ENCODE peak calls at places on chromosomes 11 and 22, in eight cellular contexts. R is HTR-8/SVneo; J is body of pancreas; G is activated naive CD8-positive, alpha-beta T cell treated with anti-CD3 and anti-CD28 coated beads for 36 hours; I is B cell; D is H7; E is activated naive CD4-positive, alpha-beta T cell treated with anti-CD3 and anti-CD28 coated beads, Interleukin-2, amount 50 U/mL, for 72 hours; W is mucosa of gallbladder. U is an unnamed sample.

GRCh38 chr11:71447791-71448256 is 369 bp downstream of the DHCR7 start:
- DNase-seq in R (peak), J (peak), G (peak), I (no peak), D (peak), E (peak), W (peak), U (no peak)

GRCh38 chr22:42719133-42719532 is 1.5 kb downstream of the A4GALT start:
- DNase-seq in R (no peak), J (no peak), G (no peak), I (peak), D (no peak), E (no peak), W (no peak), U (no peak)

GRCh38 chr11:72787262-72788104 is 6.4 kb downstream of the STARD10 start:
- DNase-seq in R (no peak), J (peak), G (peak), I (no peak), D (peak), E (no peak), W (peak), U (peak)

GRCh38 chr22:44002324-44002723 is 21.8 kb upstream of the PARVB start:
- DNase-seq in R (no peak), J (no peak), G (no peak), I (no peak), D (no peak), E (no peak), W (no peak), U (no peak)

GRCh38 chr11:45264839-45265515 is 21.2 kb downstream of the SYT13 start:
- DNase-seq in R (peak), J (no peak), G (no peak), I (no peak), D (no peak), E (no peak), W (no peak), U (no peak)

GRCh38 chr22:29524440-29525191 is 28.9 kb downstream of the THOC5 start:
- DNase-seq in R (peak), J (peak), G (peak), I (peak), D (peak), E (peak), W (peak), U (no peak)

GRCh38 chr22:35103756-35104155 is 37.8 kb downstream of the ISX start:
- DNase-seq in R (no peak), J (no peak), G (no peak), I (no peak), D (no peak), E (no peak), W (no peak), U (no peak)

GRCh38 chr11:3147257-3147619 is 17.9 kb downstream of the OSBPL5 start:
- DNase-seq in R (no peak), J (no peak), G (no peak), I (no peak), D (no peak), E (no peak), W (no peak), U (no peak)

GRCh38 chr11:115944596-115944995 is 440.4 kb upstream of the CADM1 start:
- DNase-seq in R (no peak), J (no peak), G (no peak), I (no peak), D (no peak), E (no peak), W (no peak), U (no peak)

GRCh38 chr11:47523491-47524199 is 29.3 kb downstream of the CELF1 start:
- DNase-seq in R (peak), J (peak), G (no peak), I (peak), D (peak), E (peak), W (peak), U (no peak)

GRCh38 chr11:10709299-10710086 is 15.9 kb upstream of the IRAG1 start:
- DNase-seq in R (no peak), J (no peak), G (no peak), I (no peak), D (no peak), E (no peak), W (no peak), U (no peak)

GRCh38 chr11:100748153-100748552 is 61.1 kb downstream of the ARHGAP42 start:
- DNase-seq in R (no peak), J (no peak), G (no peak), I (no peak), D (no peak), E (no peak), W (no peak), U (no peak)

GRCh38 chr11:130726234-130726559 is 190.1 kb downstream of the SNX19 start:
- DNase-seq in R (no peak), J (no peak), G (no peak), I (no peak), D (no peak), E (no peak), W (peak), U (no peak)

GRCh38 chr22:22061085-22062077 is 78.8 kb upstream of the TOP3B start:
- DNase-seq in R (no peak), J (peak), G (no peak), I (no peak), D (no peak), E (no peak), W (peak), U (peak)

GRCh38 chr11:67545280-67545679 is 22.0 kb upstream of the CABP2 start:
- DNase-seq in R (no peak), J (peak), G (no peak), I (no peak), D (peak), E (no peak), W (no peak), U (no peak)

GRCh38 chr11:26187639-26188038 is 144.3 kb upstream of the ANO3 start:
- DNase-seq in R (peak), J (peak), G (no peak), I (no peak), D (no peak), E (no peak), W (no peak), U (no peak)

GRCh38 chr11:120137611-120138521 is at the start of gene TRIM29:
- DNase-seq in R (no peak), J (peak), G (no peak), I (no peak), D (peak), E (no peak), W (peak), U (no peak)

GRCh38 chr11:109851780-109852390 is 241.3 kb upstream of the ZC3H12C start:
- DNase-seq in R (no peak), J (no peak), G (no peak), I (no peak), D (no peak), E (no peak), W (no peak), U (no peak)

GRCh38 chr22:20180245-20180630 is 29.4 kb upstream of the CCDC188 start:
- DNase-seq in R (no peak), J (no peak), G (no peak), I (no peak), D (peak), E (no peak), W (no peak), U (no peak)

GRCh38 chr22:49205401-49205800 is 622.3 kb downstream of the BRD1 start:
- DNase-seq in R (no peak), J (no peak), G (no peak), I (no peak), D (peak), E (no peak), W (no peak), U (no peak)

GRCh38 chr11:15106201-15106965 is 8.3 kb upstream of the INSC start:
- DNase-seq in R (no peak), J (no peak), G (no peak), I (no peak), D (no peak), E (no peak), W (no peak), U (no peak)

GRCh38 chr22:44355688-44356070 is 42.9 kb upstream of the SHISAL1 start:
- DNase-seq in R (no peak), J (peak), G (no peak), I (no peak), D (no peak), E (no peak), W (no peak), U (no peak)

GRCh38 chr11:94325681-94326080 is 21.3 kb downstream of the IZUMO1R start:
- DNase-seq in R (no peak), J (no peak), G (peak), I (no peak), D (peak), E (peak), W (no peak), U (no peak)

GRCh38 chr11:80084614-80085013 is 643.8 kb upstream of the TENM4 start:
- DNase-seq in R (no peak), J (no peak), G (no peak), I (no peak), D (no peak), E (no peak), W (peak), U (no peak)

GRCh38 chr11:108647701-108648527 is 17.0 kb upstream of the DDX10 start:
- DNase-seq in R (peak), J (peak), G (peak), I (peak), D (no peak), E (peak), W (peak), U (peak)

GRCh38 chr11:76588455-76589325 is 81.9 kb downstream of the LRRC32 start:
- DNase-seq in R (no peak), J (no peak), G (peak), I (no peak), D (peak), E (peak), W (peak), U (peak)

GRCh38 chr11:119728651-119729580 is at the start of gene NECTIN1:
- DNase-seq in R (peak), J (peak), G (peak), I (peak), D (peak), E (peak), W (peak), U (peak)

GRCh38 chr11:76669901-76670474 is 559 bp downstream of the LRRC32 start:
- DNase-seq in R (peak), J (peak), G (no peak), I (no peak), D (no peak), E (no peak), W (no peak), U (no peak)

GRCh38 chr11:76119779-76120178 is 86.5 kb downstream of the WNT11 start:
- DNase-seq in R (no peak), J (no peak), G (no peak), I (no peak), D (no peak), E (no peak), W (no peak), U (no peak)

GRCh38 chr11:15725246-15725645 is 610.5 kb downstream of the INSC start:
- DNase-seq in R (no peak), J (no peak), G (no peak), I (no peak), D (no peak), E (no peak), W (no peak), U (no peak)

GRCh38 chr22:46462726-46463371 is 74.6 kb downstream of the CELSR1 start:
- DNase-seq in R (peak), J (no peak), G (no peak), I (no peak), D (no peak), E (no peak), W (no peak), U (no peak)